ENCODE peak calls at places on chromosome 10, in seven cellular contexts. One of them, this sample, is unnamed. For H3K4me1, the result is how much of the 10 kb centered on the place peaks cover.

GRCh38 chr10:88431103-88431502 is 152.0 kb downstream of the RNLS start:
- DNase-seq in HCT116: no peak
- DNase-seq in fibroblast of lung: no peak
- DNase-seq in endodermal cell: no peak
- DNase-seq in GM12878: no peak
- DNase-seq in colonic mucosa: no peak
- DNase-seq in endothelial cell of umbilical vein: no peak
- DNase-seq in this sample: no peak

GRCh38 chr10:15881542-15881941 is 21.2 kb upstream of the MINDY3 start:
- DNase-seq in GM12878: no peak
- DNase-seq in endodermal cell: no peak
- DNase-seq in HCT116: no peak
- DNase-seq in colonic mucosa: no peak
- DNase-seq in fibroblast of lung: no peak
- DNase-seq in endothelial cell of umbilical vein: no peak
- DNase-seq in this sample: no peak

GRCh38 chr10:88347022-88347421 is 236.1 kb downstream of the RNLS start:
- DNase-seq in GM12878: no peak
- DNase-seq in endothelial cell of umbilical vein: no peak
- DNase-seq in endodermal cell: no peak
- DNase-seq in HCT116: no peak
- DNase-seq in fibroblast of lung: no peak
- DNase-seq in colonic mucosa: no peak
- DNase-seq in this sample: no peak

GRCh38 chr10:102617816-102618215 is 26.5 kb upstream of the TRIM8 start:
- DNase-seq in fibroblast of lung: no peak
- DNase-seq in endothelial cell of umbilical vein: no peak
- DNase-seq in endodermal cell: no peak
- DNase-seq in HCT116: no peak
- DNase-seq in colonic mucosa: no peak
- DNase-seq in GM12878: no peak
- DNase-seq in this sample: no peak

GRCh38 chr10:24446739-24447138 is 237.8 kb downstream of the KIAA1217 start:
- DNase-seq in endothelial cell of umbilical vein: no peak
- DNase-seq in HCT116: no peak
- DNase-seq in fibroblast of lung: peak
- DNase-seq in GM12878: no peak
- DNase-seq in endodermal cell: no peak
- DNase-seq in colonic mucosa: no peak
- DNase-seq in this sample: peak

GRCh38 chr10:119349341-119349740 is 142.0 kb downstream of the GRK5 start:
- DNase-seq in endothelial cell of umbilical vein: no peak
- DNase-seq in colonic mucosa: no peak
- DNase-seq in endodermal cell: no peak
- DNase-seq in HCT116: no peak
- DNase-seq in fibroblast of lung: no peak
- DNase-seq in GM12878: no peak
- DNase-seq in this sample: no peak

GRCh38 chr10:119687192-119688032 is 36.2 kb downstream of the BAG3 start:
- DNase-seq in endothelial cell of umbilical vein: peak
- DNase-seq in colonic mucosa: no peak
- DNase-seq in fibroblast of lung: no peak
- DNase-seq in endodermal cell: peak
- DNase-seq in HCT116: no peak
- DNase-seq in GM12878: no peak
- DNase-seq in this sample: no peak

GRCh38 chr10:31771345-31771831 is 157.2 kb downstream of the ARHGAP12 start:
- DNase-seq in endodermal cell: no peak
- DNase-seq in GM12878: no peak
- DNase-seq in fibroblast of lung: peak
- DNase-seq in HCT116: no peak
- DNase-seq in endothelial cell of umbilical vein: no peak
- DNase-seq in colonic mucosa: no peak
- DNase-seq in this sample: peak

GRCh38 chr10:108631332-108631731 is 1292.0 kb downstream of the XPNPEP1 start:
- DNase-seq in endothelial cell of umbilical vein: no peak
- DNase-seq in HCT116: no peak
- DNase-seq in fibroblast of lung: no peak
- DNase-seq in GM12878: peak
- DNase-seq in colonic mucosa: no peak
- DNase-seq in endodermal cell: no peak
- DNase-seq in this sample: no peak

GRCh38 chr10:88161070-88161469 is 297.6 kb downstream of the PTEN start:
- DNase-seq in fibroblast of lung: no peak
- DNase-seq in GM12878: no peak
- DNase-seq in HCT116: no peak
- DNase-seq in endodermal cell: no peak
- DNase-seq in colonic mucosa: no peak
- DNase-seq in endothelial cell of umbilical vein: no peak
- DNase-seq in this sample: no peak

GRCh38 chr10:97499561-97500296 is 1.0 kb downstream of the UBTD1 start:
- DNase-seq in colonic mucosa: peak
- DNase-seq in endothelial cell of umbilical vein: peak
- DNase-seq in HCT116: no peak
- DNase-seq in endodermal cell: no peak
- DNase-seq in fibroblast of lung: peak
- DNase-seq in GM12878: no peak
- DNase-seq in this sample: peak

GRCh38 chr10:31936086-31936485 is 7.5 kb upstream of the ARHGAP12 start:
- DNase-seq in GM12878: no peak
- DNase-seq in HCT116: no peak
- DNase-seq in endothelial cell of umbilical vein: no peak
- DNase-seq in fibroblast of lung: no peak
- DNase-seq in endodermal cell: no peak
- DNase-seq in colonic mucosa: no peak
- DNase-seq in this sample: no peak

GRCh38 chr10:52956451-52956850 is 183.9 kb upstream of the MBL2 start:
- DNase-seq in fibroblast of lung: no peak
- DNase-seq in GM12878: no peak
- DNase-seq in colonic mucosa: no peak
- DNase-seq in HCT116: no peak
- DNase-seq in endothelial cell of umbilical vein: no peak
- DNase-seq in endodermal cell: no peak
- DNase-seq in this sample: peak

GRCh38 chr10:110355922-110356627 is 51.4 kb upstream of the SMNDC1 start:
- DNase-seq in colonic mucosa: no peak
- DNase-seq in GM12878: no peak
- DNase-seq in fibroblast of lung: no peak
- DNase-seq in endothelial cell of umbilical vein: no peak
- DNase-seq in endodermal cell: no peak
- DNase-seq in HCT116: no peak
- DNase-seq in this sample: no peak

GRCh38 chr10:5036511-5036910 is 32.9 kb upstream of the AKR1C2 start:
- DNase-seq in fibroblast of lung: no peak
- DNase-seq in endothelial cell of umbilical vein: no peak
- DNase-seq in GM12878: no peak
- DNase-seq in colonic mucosa: peak
- DNase-seq in endodermal cell: no peak
- DNase-seq in HCT116: no peak
- DNase-seq in this sample: no peak

GRCh38 chr10:96512524-96512991 is 1.2 kb downstream of the TLL2 start:
- DNase-seq in colonic mucosa: peak
- DNase-seq in endodermal cell: peak
- DNase-seq in HCT116: no peak
- DNase-seq in endothelial cell of umbilical vein: peak
- DNase-seq in GM12878: no peak
- DNase-seq in fibroblast of lung: peak
- DNase-seq in this sample: peak

GRCh38 chr10:6069101-6069931 is 7.1 kb upstream of the IL2RA start:
- DNase-seq in fibroblast of lung: no peak
- DNase-seq in colonic mucosa: no peak
- DNase-seq in endothelial cell of umbilical vein: peak
- DNase-seq in endodermal cell: no peak
- DNase-seq in GM12878: no peak
- DNase-seq in HCT116: no peak
- DNase-seq in this sample: no peak

GRCh38 chr10:95536017-95536416 is 25.2 kb downstream of the SORBS1 start:
- DNase-seq in HCT116: no peak
- DNase-seq in fibroblast of lung: peak
- DNase-seq in endothelial cell of umbilical vein: peak
- DNase-seq in endodermal cell: no peak
- DNase-seq in GM12878: no peak
- DNase-seq in colonic mucosa: no peak
- DNase-seq in this sample: no peak

GRCh38 chr10:25557136-25557535 is 376.9 kb upstream of the MYO3A start:
- DNase-seq in endothelial cell of umbilical vein: peak
- DNase-seq in GM12878: no peak
- DNase-seq in colonic mucosa: no peak
- DNase-seq in endodermal cell: no peak
- DNase-seq in fibroblast of lung: no peak
- DNase-seq in HCT116: no peak
- DNase-seq in this sample: no peak

GRCh38 chr10:35995515-35995914 is 353.4 kb upstream of the FZD8 start:
- DNase-seq in endodermal cell: no peak
- DNase-seq in endothelial cell of umbilical vein: no peak
- DNase-seq in HCT116: no peak
- DNase-seq in colonic mucosa: no peak
- DNase-seq in GM12878: no peak
- DNase-seq in fibroblast of lung: no peak
- DNase-seq in this sample: no peak

GRCh38 chr10:35336921-35337741 is 822 bp downstream of the CCNY start:
- DNase-seq in fibroblast of lung: no peak
- DNase-seq in GM12878: no peak
- DNase-seq in HCT116: no peak
- DNase-seq in endodermal cell: peak
- DNase-seq in colonic mucosa: peak
- DNase-seq in endothelial cell of umbilical vein: peak
- DNase-seq in this sample: peak

GRCh38 chr10:76324283-76324682 is 892.9 kb downstream of the LRMDA start:
- DNase-seq in colonic mucosa: peak
- DNase-seq in endodermal cell: no peak
- DNase-seq in endothelial cell of umbilical vein: no peak
- DNase-seq in GM12878: no peak
- DNase-seq in HCT116: no peak
- DNase-seq in fibroblast of lung: peak
- DNase-seq in this sample: peak

GRCh38 chr10:86294346-86295265 is 72.0 kb downstream of the GRID1 start:
- DNase-seq in endodermal cell: peak
- DNase-seq in endothelial cell of umbilical vein: no peak
- DNase-seq in fibroblast of lung: no peak
- DNase-seq in colonic mucosa: peak
- DNase-seq in HCT116: no peak
- DNase-seq in GM12878: no peak
- DNase-seq in this sample: no peak

GRCh38 chr10:79136227-79137005 is 67.7 kb downstream of the ZMIZ1 start:
- DNase-seq in endodermal cell: no peak
- DNase-seq in HCT116: no peak
- DNase-seq in endothelial cell of umbilical vein: no peak
- DNase-seq in GM12878: no peak
- DNase-seq in fibroblast of lung: peak
- DNase-seq in colonic mucosa: no peak
- DNase-seq in this sample: no peak
- H3K4me1 ChIP-seq in endodermal cell: under half
- H3K4me1 ChIP-seq in HCT116: under half
- H3K4me1 ChIP-seq in endothelial cell of umbilical vein: under half
- H3K4me1 ChIP-seq in GM12878: under half
- H3K4me1 ChIP-seq in fibroblast of lung: under half
- H3K4me1 ChIP-seq in colonic mucosa: under half
- H3K4me1 ChIP-seq in this sample: under half

GRCh38 chr10:128817636-128818035 is 649.4 kb upstream of the MGMT start:
- DNase-seq in endodermal cell: no peak
- DNase-seq in endothelial cell of umbilical vein: no peak
- DNase-seq in GM12878: no peak
- DNase-seq in colonic mucosa: no peak
- DNase-seq in fibroblast of lung: no peak
- DNase-seq in HCT116: no peak
- DNase-seq in this sample: no peak

GRCh38 chr10:128814024-128814423 is 653.0 kb upstream of the MGMT start:
- DNase-seq in endothelial cell of umbilical vein: no peak
- DNase-seq in HCT116: no peak
- DNase-seq in endodermal cell: no peak
- DNase-seq in fibroblast of lung: no peak
- DNase-seq in colonic mucosa: no peak
- DNase-seq in GM12878: no peak
- DNase-seq in this sample: no peak

GRCh38 chr10:128816726-128817125 is 650.3 kb upstream of the MGMT start:
- DNase-seq in GM12878: no peak
- DNase-seq in HCT116: no peak
- DNase-seq in fibroblast of lung: no peak
- DNase-seq in colonic mucosa: no peak
- DNase-seq in endothelial cell of umbilical vein: no peak
- DNase-seq in endodermal cell: no peak
- DNase-seq in this sample: no peak

GRCh38 chr10:128808921-128809440 is 658.1 kb upstream of the MGMT start:
- DNase-seq in endodermal cell: no peak
- DNase-seq in colonic mucosa: no peak
- DNase-seq in fibroblast of lung: no peak
- DNase-seq in GM12878: no peak
- DNase-seq in endothelial cell of umbilical vein: no peak
- DNase-seq in HCT116: no peak
- DNase-seq in this sample: no peak

GRCh38 chr10:128811943-128812342 is 655.1 kb upstream of the MGMT start:
- DNase-seq in endothelial cell of umbilical vein: no peak
- DNase-seq in fibroblast of lung: no peak
- DNase-seq in GM12878: no peak
- DNase-seq in endodermal cell: no peak
- DNase-seq in HCT116: no peak
- DNase-seq in colonic mucosa: no peak
- DNase-seq in this sample: no peak
- H3K9ac ChIP-seq in endothelial cell of umbilical vein: no peak
- H3K9ac ChIP-seq in fibroblast of lung: no peak
- H3K9ac ChIP-seq in GM12878: no peak
- H3K9ac ChIP-seq in endodermal cell: no peak
- H3K9ac ChIP-seq in HCT116: no peak
- H3K9ac ChIP-seq in colonic mucosa: no peak
- H3K9ac ChIP-seq in this sample: no peak

GRCh38 chr10:61000769-61001730 is 57.1 kb upstream of the RHOBTB1 start:
- DNase-seq in GM12878: no peak
- DNase-seq in endodermal cell: peak
- DNase-seq in endothelial cell of umbilical vein: peak
- DNase-seq in HCT116: no peak
- DNase-seq in colonic mucosa: peak
- DNase-seq in fibroblast of lung: peak
- DNase-seq in this sample: peak

GRCh38 chr10:60998932-60999331 is 54.9 kb upstream of the RHOBTB1 start:
- DNase-seq in GM12878: no peak
- DNase-seq in endodermal cell: no peak
- DNase-seq in colonic mucosa: no peak
- DNase-seq in fibroblast of lung: no peak
- DNase-seq in HCT116: no peak
- DNase-seq in endothelial cell of umbilical vein: no peak
- DNase-seq in this sample: no peak

DNA sequence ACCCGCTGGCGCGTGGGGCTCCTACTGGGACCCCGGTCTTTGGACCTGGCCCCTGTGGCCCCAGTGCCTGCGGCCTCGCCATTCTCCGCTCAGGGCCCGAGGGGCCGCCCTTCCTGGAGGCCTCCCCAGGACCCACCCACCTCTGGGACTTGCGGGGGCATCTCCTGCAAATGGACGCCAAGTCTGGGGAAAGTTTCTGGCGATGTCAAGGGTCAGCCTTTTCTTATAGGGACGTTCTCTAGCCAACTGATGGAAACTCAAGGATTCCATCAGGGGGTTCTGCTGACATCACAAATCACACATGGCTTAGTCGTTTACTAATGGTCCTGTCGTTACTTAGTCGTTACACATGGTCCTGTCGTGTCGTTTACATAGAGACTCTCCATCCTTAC is 57.7 kb upstream of the RHOBTB1 start:
- DNase-seq in endodermal cell: no peak
- DNase-seq in fibroblast of lung: no peak
- DNase-seq in endothelial cell of umbilical vein: no peak
- DNase-seq in colonic mucosa: no peak
- DNase-seq in GM12878: no peak
- DNase-seq in HCT116: no peak
- DNase-seq in this sample: no peak
- H3K4me3 ChIP-seq in endodermal cell: peak
- H3K4me3 ChIP-seq in fibroblast of lung: no peak
- H3K4me3 ChIP-seq in endothelial cell of umbilical vein: no peak
- H3K4me3 ChIP-seq in colonic mucosa: peak
- H3K4me3 ChIP-seq in GM12878: no peak
- H3K4me3 ChIP-seq in HCT116: peak
- H3K4me3 ChIP-seq in this sample: peak

GRCh38 chr10:926075-926698 is 5.3 kb downstream of the LARP4B start:
- DNase-seq in endothelial cell of umbilical vein: no peak
- DNase-seq in endodermal cell: peak
- DNase-seq in HCT116: no peak
- DNase-seq in colonic mucosa: peak
- DNase-seq in GM12878: no peak
- DNase-seq in fibroblast of lung: no peak
- DNase-seq in this sample: no peak
- H3K4me1 ChIP-seq in endothelial cell of umbilical vein: under half
- H3K4me1 ChIP-seq in endodermal cell: under half
- H3K4me1 ChIP-seq in HCT116: under half
- H3K4me1 ChIP-seq in colonic mucosa: under half
- H3K4me1 ChIP-seq in GM12878: under half
- H3K4me1 ChIP-seq in fibroblast of lung: under half
- H3K4me1 ChIP-seq in this sample: under half

This sample was measured in GM23248.